ENCODE peak calls at places on chromosomes 12 and 14, in ten cellular contexts. K is mucosa of descending colon, J is GM23338, B is GM10248, M is psoas muscle, D is amygdala, E is left cardiac atrium, Z is DMS153, Y is B cell, W is activated T-cell treated with anti-CD3 and anti-CD28 coated beads for 1 hour. X is an unnamed sample.

GRCh38 chr12:43764528-43764927 is 5.8 kb downstream of the IRAK4 start:
- DNase-seq in E (no peak), D (no peak), M (no peak), B (no peak), K (no peak), Z (no peak), Y (no peak), W (no peak), J (peak), X (no peak)

GRCh38 chr12:103994235-103994634 is 28.6 kb downstream of the TDG start:
- DNase-seq in W (no peak), D (no peak), Y (no peak), Z (peak), J (no peak), E (no peak), K (no peak), M (peak), B (no peak), X (no peak)

GRCh38 chr12:124098101-124098757 is 125.2 kb downstream of the ZNF664 start:
- DNase-seq in D (no peak), M (no peak), J (no peak), K (no peak), B (no peak), E (no peak), Y (no peak), W (no peak), Z (no peak), X (no peak)

GRCh38 chr14:100616854-100617714 is 29.9 kb upstream of the BEGAIN start:
- DNase-seq in K (no peak), D (no peak), M (no peak), E (no peak), B (no peak), W (no peak), Z (peak), Y (no peak), J (no peak), X (no peak)

GRCh38 chr14:104685216-104685997 is 4.0 kb upstream of the INF2 start:
- DNase-seq in J (no peak), B (no peak), D (no peak), M (no peak), W (no peak), Z (no peak), E (no peak), Y (no peak), K (peak), X (no peak)

GRCh38 chr12:93824514-93825500 is 147.6 kb downstream of the CRADD start:
- DNase-seq in D (no peak), Z (no peak), J (peak), E (no peak), M (no peak), W (no peak), B (no peak), K (no peak), Y (no peak), X (no peak)

GRCh38 chr14:34052658-34053014 is 101.8 kb upstream of the EGLN3 start:
- DNase-seq in D (no peak), W (no peak), M (peak), K (no peak), J (no peak), Z (no peak), Y (no peak), E (no peak), B (no peak), X (no peak)

GRCh38 chr14:76690502-76691105 is 70.7 kb upstream of the VASH1 start:
- DNase-seq in J (no peak), W (no peak), Z (no peak), D (no peak), E (no peak), K (no peak), M (no peak), B (no peak), Y (no peak), X (no peak)

GRCh38 chr12:50166776-50167025 is 468 bp downstream of the CERS5 start:
- DNase-seq in D (peak), W (peak), B (no peak), M (peak), K (peak), J (no peak), E (peak), Z (no peak), Y (peak), X (no peak)

GRCh38 chr12:71846322-71846940 is 6.9 kb downstream of the TBC1D15 start:
- DNase-seq in K (peak), Z (no peak), D (no peak), W (no peak), M (no peak), Y (no peak), E (no peak), B (no peak), J (peak), X (no peak)